ENCODE peak calls at places on chromosomes 13 and 19, in four cellular contexts. S is K562, D is H1, W is HepG2. Y is an unnamed sample.

GRCh38 chr13:113848020-113848419 is 15.9 kb downstream of the GAS6 start:
- DNase-seq in W (no peak), D (no peak), S (no peak), Y (no peak)

GRCh38 chr13:35720690-35721554 is 244.4 kb upstream of the MAB21L1 start:
- DNase-seq in D (peak), W (peak), S (peak), Y (no peak)

GRCh38 chr13:110499621-110500281 is 61.8 kb downstream of the RAB20 start:
- DNase-seq in D (no peak), S (no peak), W (no peak), Y (no peak)

GRCh38 chr13:52127783-52128702 is 830 bp downstream of the NEK5 start:
- DNase-seq in S (peak), W (peak), D (peak), Y (peak)

GRCh38 chr13:91133941-91134772 is 213.3 kb upstream of the MIR17HG start:
- DNase-seq in S (peak), W (peak), D (no peak), Y (no peak)

GRCh38 chr13:22316494-22317025 is 645.7 kb downstream of the FGF9 start:
- DNase-seq in D (no peak), W (no peak), S (no peak), Y (no peak)

GRCh38 chr19:10403137-10404021 is at the start of gene CDC37:
- DNase-seq in S (peak), D (peak), W (peak), Y (peak)

GRCh38 chr13:106919093-106919492 is 351.2 kb upstream of the ARGLU1 start:
- DNase-seq in W (no peak), S (no peak), D (no peak), Y (no peak)

GRCh38 chr19:14005381-14006084 is 587 bp downstream of the RFX1 start:
- DNase-seq in S (peak), W (peak), D (peak), Y (peak)

GRCh38 chr19:49637865-49638350 is 2.0 kb downstream of the RRAS start:
- DNase-seq in D (peak), S (peak), W (no peak), Y (no peak)

GRCh38 chr19:49328741-49329140 is 3.8 kb upstream of the SLC6A16 start:
- DNase-seq in W (no peak), S (no peak), D (no peak), Y (no peak)

GRCh38 chr19:45451181-45451849 is 16.5 kb upstream of the FOSB start:
- DNase-seq in D (no peak), S (no peak), W (no peak), Y (no peak)

GRCh38 chr13:45092668-45093067 is 27.6 kb upstream of the GTF2F2 start:
- DNase-seq in D (no peak), S (no peak), W (no peak), Y (no peak)

GRCh38 chr13:86446311-86446710 is 647.1 kb upstream of the SLITRK6 start:
- DNase-seq in W (no peak), S (no peak), D (peak), Y (no peak)

GRCh38 chr19:16702123-16702522 is 17.5 kb upstream of the NWD1 start:
- DNase-seq in S (no peak), D (no peak), W (peak), Y (no peak)

GRCh38 chr19:49196527-49197240 is 39.1 kb downstream of the TRPM4 start:
- DNase-seq in D (no peak), S (peak), W (no peak), Y (no peak)

GRCh38 chr19:7655581-7655980 is 13.3 kb upstream of the RETN start:
- DNase-seq in S (no peak), D (no peak), W (no peak), Y (no peak)

GRCh38 chr13:20860844-20861243 is 41.7 kb downstream of the XPO4 start:
- DNase-seq in S (no peak), W (no peak), D (no peak), Y (no peak)

GRCh38 chr13:80235131-80235530 is 105.8 kb downstream of the SPRY2 start:
- DNase-seq in D (no peak), W (no peak), S (no peak), Y (no peak)

GRCh38 chr13:99572921-99573320 is 71.6 kb downstream of the TM9SF2 start:
- DNase-seq in D (no peak), S (no peak), W (no peak), Y (no peak)

GRCh38 chr19:57279418-57280164 is 694 bp upstream of the ZNF460 start:
- DNase-seq in D (peak), W (peak), S (peak), Y (peak)

GRCh38 chr13:24625870-24626419 is 54.3 kb upstream of the ATP12A start:
- DNase-seq in W (no peak), D (no peak), S (no peak), Y (no peak)

GRCh38 chr13:76852991-76853390 is 33.2 kb downstream of the KCTD12 start:
- DNase-seq in S (no peak), W (no peak), D (no peak), Y (no peak)

GRCh38 chr19:53947624-53948023 is 15.1 kb upstream of the CACNG8 start:
- DNase-seq in D (no peak), S (no peak), W (peak), Y (no peak)

GRCh38 chr13:76830805-76831204 is 55.4 kb downstream of the KCTD12 start:
- DNase-seq in W (no peak), S (no peak), D (no peak), Y (no peak)

GRCh38 chr19:2700660-2701360 is 1.7 kb downstream of the GNG7 start:
- DNase-seq in D (no peak), W (no peak), S (no peak), Y (no peak)

GRCh38 chr13:51822106-51822840 is 18.3 kb upstream of the DHRS12 start:
- DNase-seq in S (no peak), W (no peak), D (no peak), Y (no peak)

GRCh38 chr19:38676023-38676877 is 28.8 kb downstream of the ACTN4 start:
- DNase-seq in S (peak), D (no peak), W (no peak), Y (no peak)

GRCh38 chr19:50490411-50490811 is 13.8 kb upstream of the GARIN5A start:
- DNase-seq in S (no peak), W (no peak), D (no peak), Y (no peak)

GRCh38 chr13:105346141-105346766 is 1189.2 kb downstream of the EFNB2 start:
- DNase-seq in D (no peak), S (no peak), W (peak), Y (no peak)

GRCh38 chr13:50731400-50731799 is 112.1 kb downstream of the DLEU7 start:
- DNase-seq in S (no peak), W (no peak), D (no peak), Y (peak)

GRCh38 chr13:52033039-52033438 is 8.5 kb downstream of the UTP14C start:
- DNase-seq in W (no peak), D (no peak), S (no peak), Y (no peak)

GRCh38 chr19:46015080-46015960 is 7.5 kb downstream of the PGLYRP1 start:
- DNase-seq in D (peak), S (peak), W (no peak), Y (no peak)

GRCh38 chr13:94248454-94249233 is 230.8 kb downstream of the DCT start:
- DNase-seq in S (no peak), W (no peak), D (no peak), Y (no peak)

GRCh38 chr13:80224468-80224867 is 116.5 kb downstream of the SPRY2 start:
- DNase-seq in D (no peak), S (no peak), W (no peak), Y (no peak)

DNA sequence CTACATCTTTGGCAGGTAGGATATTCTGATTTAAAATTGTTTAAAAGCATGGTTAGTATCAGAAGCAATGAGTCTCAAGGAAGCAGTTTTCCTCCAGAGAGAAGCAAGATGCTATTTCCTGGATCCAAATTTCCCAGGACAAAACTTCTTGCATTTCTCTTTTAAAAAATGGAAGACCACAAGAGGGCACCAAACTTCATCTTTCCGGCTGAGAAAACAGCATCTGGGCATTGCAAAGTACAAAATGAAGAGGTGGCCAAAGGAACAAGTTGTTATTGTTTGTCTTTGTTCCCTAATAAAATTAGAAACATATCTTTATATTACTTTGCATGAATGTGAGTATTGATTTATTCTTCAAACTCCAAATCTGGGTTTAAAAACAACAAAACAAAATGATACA is 60.0 kb upstream of the LRCH1 start:
- DNase-seq in S (peak), D (no peak), W (peak), Y (no peak)
- TF ChIP-seq CBX5 in S (no peak), D (no peak), W (no peak), Y (no peak)

GRCh38 chr13:42996584-42996983 is 4.5 kb upstream of the EPSTI1 start:
- DNase-seq in D (no peak), W (peak), S (no peak), Y (no peak)
- TF ChIP-seq CEBPB in D (no peak), W (peak), S (no peak), Y (no peak)

GRCh38 chr13:27965740-27966640 is 3.1 kb downstream of the CDX2 start:
- DNase-seq in W (no peak), D (peak), S (no peak), Y (no peak)
- TF ChIP-seq CBX5 in W (no peak), D (no peak), S (no peak), Y (no peak)

GRCh38 chr13:38346764-38347163 is 2.9 kb upstream of the UFM1 start:
- DNase-seq in S (no peak), W (no peak), D (no peak), Y (no peak)

GRCh38 chr13:38348890-38349289 is 761 bp upstream of the UFM1 start:
- DNase-seq in D (no peak), W (no peak), S (no peak), Y (no peak)

GRCh38 chr13:38350114-38350617 is 515 bp downstream of the UFM1 start:
- DNase-seq in D (no peak), W (peak), S (peak), Y (no peak)

DNA sequence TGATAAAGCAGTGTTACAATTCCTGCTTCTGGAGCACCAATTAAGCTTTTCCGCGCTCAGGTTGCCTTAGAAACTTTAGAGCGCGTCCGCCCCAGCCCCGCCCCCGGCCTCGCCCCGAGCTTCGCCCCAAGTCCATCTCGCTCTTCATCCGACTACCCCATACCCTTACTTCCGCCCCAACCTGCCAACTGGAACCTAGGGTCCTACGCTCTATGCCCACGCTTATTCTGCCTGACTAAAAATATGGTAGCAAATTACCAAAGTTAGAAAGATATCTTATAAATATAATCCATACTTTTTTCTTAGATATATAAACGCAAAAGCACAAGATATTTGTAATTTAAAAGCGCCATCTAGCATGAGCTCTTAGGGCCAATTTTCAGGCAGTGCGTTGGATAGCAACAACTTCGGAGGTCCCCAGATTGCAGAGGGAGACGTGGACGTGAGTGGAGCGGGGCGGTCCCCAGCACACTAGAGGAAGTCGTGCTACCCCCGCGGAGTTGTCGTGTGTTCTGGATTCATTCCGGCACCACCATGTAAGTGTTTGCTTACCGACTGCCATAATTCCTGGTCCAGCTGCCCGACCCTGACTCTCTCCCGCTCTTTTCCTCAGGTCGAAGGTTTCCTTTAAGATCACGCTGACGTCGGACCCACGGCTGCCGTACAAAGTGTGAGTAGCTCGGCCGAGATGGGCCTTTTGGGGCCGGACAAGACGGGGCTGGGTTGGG is at the start of gene UFM1:
- DNase-seq in D (peak), W (peak), S (peak), Y (peak)
- TF ChIP-seq CEBPB in D (no peak), W (no peak), S (peak), Y (no peak)

DNA sequence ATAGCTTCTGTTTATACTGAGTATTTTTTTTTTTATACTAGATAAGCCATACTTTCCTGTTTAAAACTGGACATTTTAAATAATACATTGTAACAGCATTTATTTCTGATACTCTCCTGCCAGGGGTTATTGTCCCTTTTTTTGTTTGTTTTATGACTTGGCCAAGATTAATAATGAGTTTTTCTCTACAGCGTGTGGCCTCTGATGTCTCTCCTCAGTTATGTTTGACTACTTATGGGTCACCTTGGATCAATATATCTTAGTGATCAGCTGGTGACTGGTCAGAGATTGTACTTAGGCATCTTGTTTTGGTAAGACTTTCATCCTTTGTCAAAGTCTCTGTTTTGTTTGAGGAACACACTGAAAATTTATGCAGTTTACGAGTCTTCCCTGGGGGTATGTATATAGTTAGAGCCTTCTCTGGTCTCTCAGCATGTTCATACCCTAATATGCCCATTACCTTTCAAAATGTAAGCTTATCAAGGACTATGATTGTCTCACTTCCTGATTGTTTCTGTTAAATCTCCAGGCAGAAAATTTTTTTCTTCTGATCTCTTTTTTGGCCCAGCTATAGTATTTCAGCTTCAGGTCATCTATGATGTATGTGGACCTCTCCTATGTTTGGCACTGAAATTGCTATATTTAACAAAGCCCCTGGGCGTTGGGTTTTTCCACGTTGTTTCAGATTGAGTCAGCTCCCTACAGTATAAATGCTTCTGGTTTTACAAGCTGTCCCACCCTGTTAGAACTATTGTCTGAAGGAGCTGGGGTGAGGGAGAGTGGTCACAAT is 87.9 kb downstream of the URI1 start:
- DNase-seq in S (no peak), W (no peak), D (no peak), Y (peak)
- TF ChIP-seq CBX5 in S (no peak), W (no peak), D (no peak), Y (no peak)

DNA sequence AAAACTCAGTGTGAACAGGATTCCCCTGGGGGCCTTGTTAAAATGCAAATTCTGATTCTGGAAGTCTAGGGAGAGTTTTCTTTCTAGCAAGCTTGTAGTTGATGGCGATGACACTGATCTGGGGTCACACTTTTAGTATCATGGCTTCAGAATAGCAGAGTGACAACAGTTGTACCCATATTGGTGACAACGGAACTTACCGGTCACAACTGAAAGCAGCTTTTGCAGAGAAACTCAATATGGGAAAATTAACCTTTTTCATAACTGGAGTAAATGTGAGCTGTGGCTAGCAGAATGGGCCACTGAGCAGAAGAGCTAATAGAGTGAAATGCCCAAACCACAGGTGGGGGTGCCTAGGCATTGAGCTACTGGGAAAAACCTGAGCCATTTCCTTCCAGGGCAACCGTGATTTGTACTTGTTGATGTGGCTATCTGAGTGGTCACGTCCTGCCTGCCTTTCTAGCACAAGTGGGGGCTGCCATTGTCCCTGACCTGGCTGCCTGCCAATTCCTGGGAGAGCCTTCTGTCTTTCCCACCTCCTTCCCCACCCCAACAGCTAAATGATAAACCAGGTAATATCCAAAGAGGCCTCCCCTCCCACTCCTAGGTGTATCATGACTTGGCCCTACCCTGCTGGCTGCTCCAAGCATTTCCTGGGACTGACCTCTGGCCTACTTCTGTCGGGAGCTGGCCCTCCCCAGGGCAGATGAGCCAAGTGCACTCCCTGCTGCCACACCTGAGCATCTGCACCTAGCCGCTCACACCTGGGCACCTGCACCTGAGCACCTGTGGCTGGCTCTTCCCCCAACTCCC is 1.7 kb upstream of the SLC10A2 start:
- DNase-seq in D (peak), S (no peak), W (no peak), Y (peak)
- TF ChIP-seq CEBPB in D (no peak), S (no peak), W (no peak), Y (no peak)